ENCODE peak calls at places on chromosomes 6 and 20, in nine cellular contexts. C is lower lobe of right lung, A is keratinocyte, S is AG04450, D is cardiac muscle cell, Q is esophagus muscularis mucosa, N is pancreas, R is HCT116, X is lower leg skin. M is an unnamed sample.

GRCh38 chr6:132813173-132813856 is 1.1 kb upstream of the RPS12 start:
- DNase-seq in C (peak), A (no peak), S (no peak), D (peak), Q (no peak), N (peak), R (no peak), X (no peak), M (peak)

GRCh38 chr20:23282111-23282510 is 68.5 kb upstream of the NXT1 start:
- DNase-seq in C (no peak), A (no peak), S (no peak), D (no peak), Q (no peak), N (no peak), R (no peak), X (no peak), M (no peak)

GRCh38 chr6:94736231-94736630 is 841.1 kb upstream of the MANEA start:
- DNase-seq in C (no peak), A (no peak), S (no peak), D (no peak), Q (no peak), N (no peak), R (no peak), X (no peak), M (no peak)

GRCh38 chr20:63547484-63548480 is at the start of gene SRMS:
- DNase-seq in C (no peak), A (no peak), S (no peak), D (no peak), Q (no peak), N (no peak), R (no peak), X (no peak), M (no peak)

GRCh38 chr6:158143700-158144099 is 24.4 kb downstream of the SERAC1 start:
- DNase-seq in C (no peak), A (no peak), S (no peak), D (no peak), Q (no peak), N (no peak), R (no peak), X (no peak), M (peak)

GRCh38 chr20:13856356-13856755 is 71.5 kb downstream of the NDUFAF5 start:
- DNase-seq in C (no peak), A (no peak), S (no peak), D (no peak), Q (no peak), N (no peak), R (no peak), X (no peak), M (peak)

GRCh38 chr6:35342258-35343091 is at the start of gene PPARD:
- DNase-seq in C (peak), A (peak), S (peak), D (peak), Q (peak), N (peak), R (peak), X (peak), M (peak)

GRCh38 chr20:46681032-46681854 is 8.0 kb downstream of the TP53RK start:
- DNase-seq in C (no peak), A (no peak), S (no peak), D (peak), Q (no peak), N (peak), R (no peak), X (peak), M (peak)

GRCh38 chr6:77173472-77174074 is 289.7 kb downstream of the HTR1B start:
- DNase-seq in C (no peak), A (no peak), S (no peak), D (peak), Q (no peak), N (no peak), R (no peak), X (no peak), M (peak)

GRCh38 chr20:23641936-23642751 is 4.4 kb upstream of the CST3 start:
- DNase-seq in C (no peak), A (no peak), S (peak), D (no peak), Q (peak), N (no peak), R (no peak), X (no peak), M (peak)

GRCh38 chr6:147667082-147667481 is 158.6 kb downstream of the SAMD5 start:
- DNase-seq in C (no peak), A (no peak), S (no peak), D (no peak), Q (no peak), N (no peak), R (no peak), X (no peak), M (no peak)

GRCh38 chr6:139521338-139521737 is 146.9 kb upstream of the CITED2 start:
- DNase-seq in C (no peak), A (no peak), S (no peak), D (no peak), Q (no peak), N (no peak), R (no peak), X (no peak), M (no peak)

GRCh38 chr6:159104163-159104885 is 59.5 kb upstream of the TAGAP start:
- DNase-seq in C (peak), A (no peak), S (no peak), D (peak), Q (no peak), N (peak), R (no peak), X (no peak), M (peak)

GRCh38 chr20:34124469-34125249 is 12.6 kb upstream of the EIF2S2 start:
- DNase-seq in C (no peak), A (no peak), S (no peak), D (no peak), Q (no peak), N (no peak), R (no peak), X (no peak), M (no peak)

GRCh38 chr20:49575551-49576060 is 7.7 kb upstream of the PTGIS start:
- DNase-seq in C (no peak), A (no peak), S (no peak), D (no peak), Q (no peak), N (no peak), R (no peak), X (no peak), M (peak)

GRCh38 chr6:34696189-34696738 is 303 bp downstream of the ILRUN start:
- DNase-seq in C (peak), A (no peak), S (no peak), D (peak), Q (no peak), N (peak), R (no peak), X (peak), M (peak)

GRCh38 chr6:135938588-135939215 is 87.2 kb downstream of the PDE7B start:
- DNase-seq in C (no peak), A (no peak), S (no peak), D (no peak), Q (no peak), N (no peak), R (no peak), X (no peak), M (peak)

GRCh38 chr20:31974975-31975481 is 7.1 kb downstream of the XKR7 start:
- DNase-seq in C (no peak), A (no peak), S (no peak), D (no peak), Q (no peak), N (no peak), R (no peak), X (no peak), M (no peak)

GRCh38 chr6:34138924-34139323 is 7.0 kb downstream of the GRM4 start:
- DNase-seq in C (no peak), A (no peak), S (no peak), D (no peak), Q (no peak), N (no peak), R (no peak), X (no peak), M (no peak)

GRCh38 chr6:51273228-51273961 is 454.7 kb downstream of the TFAP2B start:
- DNase-seq in C (no peak), A (no peak), S (no peak), D (no peak), Q (no peak), N (no peak), R (no peak), X (no peak), M (no peak)

GRCh38 chr6:54085047-54085446 is 26.2 kb upstream of the MLIP start:
- DNase-seq in C (no peak), A (no peak), S (no peak), D (no peak), Q (no peak), N (no peak), R (no peak), X (no peak), M (no peak)

GRCh38 chr6:91509711-91510110 is 922.8 kb upstream of the MAP3K7 start:
- DNase-seq in C (no peak), A (no peak), S (no peak), D (no peak), Q (no peak), N (no peak), R (no peak), X (no peak), M (no peak)

GRCh38 chr20:46872315-46873211 is 22.1 kb upstream of the EYA2 start:
- DNase-seq in C (no peak), A (no peak), S (no peak), D (no peak), Q (no peak), N (no peak), R (peak), X (no peak), M (peak)

GRCh38 chr20:60863548-60863947 is 388.5 kb upstream of the CDH4 start:
- DNase-seq in C (no peak), A (no peak), S (no peak), D (no peak), Q (no peak), N (no peak), R (no peak), X (no peak), M (no peak)

GRCh38 chr20:63847374-63848002 is 13.8 kb upstream of the ABHD16B start:
- DNase-seq in C (no peak), A (no peak), S (no peak), D (no peak), Q (no peak), N (no peak), R (no peak), X (no peak), M (no peak)

GRCh38 chr6:12890171-12890790 is 173.7 kb downstream of the PHACTR1 start:
- DNase-seq in C (no peak), A (no peak), S (no peak), D (no peak), Q (peak), N (no peak), R (peak), X (no peak), M (peak)

GRCh38 chr6:104959453-104959858 is 2.5 kb downstream of the LIN28B start:
- DNase-seq in C (no peak), A (no peak), S (no peak), D (no peak), Q (no peak), N (no peak), R (no peak), X (no peak), M (no peak)

GRCh38 chr6:34970962-34971361 is 81.9 kb downstream of the ANKS1A start:
- DNase-seq in C (no peak), A (no peak), S (peak), D (no peak), Q (no peak), N (no peak), R (no peak), X (no peak), M (peak)

GRCh38 chr6:109318328-109318876 is 63.9 kb downstream of the CD164 start:
- DNase-seq in C (no peak), A (no peak), S (no peak), D (peak), Q (no peak), N (no peak), R (no peak), X (no peak), M (no peak)

GRCh38 chr20:51447097-51447764 is 95.3 kb downstream of the NFATC2 start:
- DNase-seq in C (no peak), A (no peak), S (peak), D (no peak), Q (no peak), N (peak), R (peak), X (peak), M (peak)
- H3K4me3 ChIP-seq in C (no peak), A (no peak), S (peak), D (no peak), Q (no peak), N (no peak), R (no peak), X (no peak), M (no peak)

GRCh38 chr6:152952045-152952444 is 30.8 kb downstream of the FBXO5 start:
- DNase-seq in C (no peak), A (no peak), S (no peak), D (no peak), Q (no peak), N (no peak), R (no peak), X (no peak), M (peak)

GRCh38 chr6:152950240-152950639 is 32.6 kb downstream of the FBXO5 start:
- DNase-seq in C (no peak), A (no peak), S (no peak), D (no peak), Q (no peak), N (no peak), R (no peak), X (no peak), M (no peak)

GRCh38 chr6:152954443-152954842 is 28.4 kb downstream of the FBXO5 start:
- DNase-seq in C (no peak), A (no peak), S (no peak), D (no peak), Q (no peak), N (no peak), R (no peak), X (no peak), M (no peak)

GRCh38 chr6:152948150-152948768 is 34.6 kb downstream of the FBXO5 start:
- DNase-seq in C (no peak), A (no peak), S (peak), D (peak), Q (no peak), N (no peak), R (peak), X (no peak), M (peak)

GRCh38 chr6:152952866-152953509 is 29.9 kb downstream of the FBXO5 start:
- DNase-seq in C (no peak), A (no peak), S (no peak), D (peak), Q (no peak), N (no peak), R (peak), X (no peak), M (peak)
- TF ChIP-seq CTCF in C (peak), A (no peak), S (peak), D (peak), Q (no peak), N (no peak), R (peak), X (no peak), M (peak)

GRCh38 chr6:167094820-167095637 is 27.9 kb upstream of the CCR6 start:
- DNase-seq in C (no peak), A (no peak), S (no peak), D (no peak), Q (no peak), N (no peak), R (no peak), X (no peak), M (no peak)

GRCh38 chr6:167095888-167096287 is 27.0 kb upstream of the CCR6 start:
- DNase-seq in C (no peak), A (no peak), S (no peak), D (no peak), Q (peak), N (no peak), R (no peak), X (no peak), M (no peak)

GRCh38 chr6:167093406-167093921 is 29.4 kb upstream of the CCR6 start:
- DNase-seq in C (no peak), A (no peak), S (no peak), D (no peak), Q (peak), N (no peak), R (no peak), X (no peak), M (no peak)

GRCh38 chr6:167093922-167094432 is 28.9 kb upstream of the CCR6 start:
- DNase-seq in C (no peak), A (no peak), S (no peak), D (no peak), Q (no peak), N (no peak), R (no peak), X (no peak), M (no peak)

DNA sequence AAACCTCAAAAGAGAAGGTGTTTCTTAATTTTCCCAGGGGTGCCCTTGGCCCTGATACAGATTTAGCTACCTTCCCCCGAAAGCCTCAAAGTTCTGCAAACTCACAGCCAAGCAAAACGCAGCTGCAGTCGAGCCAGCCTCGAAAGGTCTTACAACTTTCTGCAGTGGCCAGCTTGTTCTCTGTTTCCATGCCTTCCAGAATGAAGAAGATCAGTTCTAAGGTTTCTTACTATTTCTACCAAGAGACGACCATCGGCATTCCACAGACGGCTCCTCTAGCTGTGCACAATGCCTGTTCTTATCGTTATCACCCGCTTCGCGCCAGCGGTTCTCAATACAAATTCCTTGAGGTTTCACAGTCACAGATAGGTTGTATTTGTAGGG is 28.5 kb upstream of the CCR6 start:
- DNase-seq in C (no peak), A (no peak), S (no peak), D (peak), Q (peak), N (no peak), R (no peak), X (no peak), M (no peak)
- H3K4me3 ChIP-seq in C (peak), A (no peak), S (no peak), D (no peak), Q (no peak), N (no peak), R (no peak), X (no peak), M (no peak)

GRCh38 chr6:138000955-138001354 is 106.3 kb downstream of the PERP start:
- DNase-seq in C (no peak), A (no peak), S (no peak), D (no peak), Q (no peak), N (no peak), R (no peak), X (no peak), M (no peak)

GRCh38 chr6:138001750-138002349 is 105.4 kb downstream of the PERP start:
- DNase-seq in C (no peak), A (no peak), S (peak), D (peak), Q (no peak), N (peak), R (peak), X (peak), M (peak)

GRCh38 chr6:138007014-138007472 is 100.2 kb downstream of the PERP start:
- DNase-seq in C (no peak), A (no peak), S (no peak), D (peak), Q (no peak), N (no peak), R (peak), X (no peak), M (peak)

GRCh38 chr6:138005846-138006245 is 101.4 kb downstream of the PERP start:
- DNase-seq in C (no peak), A (no peak), S (no peak), D (no peak), Q (no peak), N (no peak), R (no peak), X (no peak), M (no peak)

GRCh38 chr6:138004423-138005287 is 102.6 kb downstream of the PERP start:
- DNase-seq in C (no peak), A (no peak), S (no peak), D (peak), Q (no peak), N (no peak), R (peak), X (no peak), M (peak)
- TF ChIP-seq CTCF in C (peak), A (peak), S (peak), D (peak), Q (peak), N (no peak), R (peak), X (no peak), M (peak)

DNA sequence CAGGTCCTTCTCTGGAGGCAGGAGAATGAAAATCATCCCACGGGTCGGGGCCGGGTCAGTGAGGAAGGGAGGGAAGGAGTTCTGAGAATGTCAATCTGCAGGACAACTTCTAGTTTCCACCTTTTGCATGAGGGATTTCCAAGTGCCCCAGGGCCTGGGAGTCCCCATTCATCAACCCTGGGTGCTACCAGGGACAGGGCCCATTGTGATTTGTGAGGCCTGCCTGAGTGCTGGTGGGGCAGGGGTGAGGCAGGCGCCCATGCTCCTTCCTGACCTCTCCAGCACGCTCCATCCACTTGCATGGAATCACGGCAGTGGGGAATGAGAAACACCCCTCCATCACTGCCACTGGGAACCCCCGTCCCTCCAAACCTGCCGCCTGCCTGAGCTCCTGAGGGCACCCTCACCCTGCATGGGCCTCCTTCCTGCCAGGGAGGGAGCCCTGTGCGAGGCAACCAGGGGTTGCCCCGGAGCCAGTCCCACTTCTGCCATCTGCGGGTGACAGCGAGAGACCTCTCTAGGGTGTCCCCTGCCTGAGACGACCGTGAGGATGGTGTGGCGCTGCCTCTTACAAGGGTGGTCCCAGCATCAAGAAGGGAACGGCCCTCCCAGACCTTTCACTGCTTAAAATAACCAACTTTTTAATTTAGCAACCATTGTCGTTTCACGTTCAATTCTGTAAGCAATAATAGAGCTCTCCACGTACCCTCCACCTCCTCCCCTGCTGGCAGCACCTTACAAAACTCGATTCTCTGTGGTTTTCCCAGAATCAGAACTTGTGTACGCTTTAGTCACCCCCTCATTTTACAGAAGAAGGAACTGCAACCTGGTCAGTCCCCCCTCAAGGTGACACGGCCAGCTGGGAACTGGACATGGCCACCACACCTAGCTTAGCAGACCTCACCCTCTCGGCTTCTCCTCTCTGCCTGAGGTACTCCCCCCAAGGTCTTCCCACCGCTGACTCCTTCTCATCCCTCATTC is 28.6 kb downstream of the PMEPA1 start:
- DNase-seq in C (no peak), A (no peak), S (no peak), D (no peak), Q (no peak), N (no peak), R (no peak), X (no peak), M (no peak)
- H3K4me3 ChIP-seq in C (no peak), A (no peak), S (no peak), D (no peak), Q (no peak), N (no peak), R (no peak), X (no peak), M (no peak)

GRCh38 chr20:36065427-36065998 is 89.0 kb upstream of the EPB41L1 start:
- DNase-seq in C (no peak), A (no peak), S (no peak), D (no peak), Q (no peak), N (no peak), R (no peak), X (no peak), M (no peak)
- TF ChIP-seq CTCF in C (no peak), A (no peak), S (no peak), D (no peak), Q (no peak), N (no peak), R (no peak), X (no peak), M (no peak)

GRCh38 chr6:142659661-142660060 is 285.3 kb downstream of the HIVEP2 start:
- DNase-seq in C (no peak), A (no peak), S (no peak), D (no peak), Q (no peak), N (no peak), R (no peak), X (no peak), M (no peak)
- H3K4me3 ChIP-seq in C (no peak), A (no peak), S (no peak), D (no peak), Q (no peak), N (no peak), R (no peak), X (no peak), M (no peak)

GRCh38 chr6:33053230-33053629 is 20.2 kb downstream of the HLA-DPA1 start:
- DNase-seq in C (no peak), A (no peak), S (no peak), D (no peak), Q (no peak), N (no peak), R (no peak), X (no peak), M (no peak)
- TF ChIP-seq CTCF in C (no peak), A (no peak), S (no peak), D (no peak), Q (no peak), N (no peak), R (no peak), X (no peak), M (no peak)

GRCh38 chr6:5085638-5086293 is 625 bp downstream of the PPP1R3G start:
- DNase-seq in C (no peak), A (no peak), S (no peak), D (peak), Q (no peak), N (no peak), R (no peak), X (no peak), M (peak)
- H3K4me3 ChIP-seq in C (peak), A (peak), S (peak), D (peak), Q (peak), N (peak), R (no peak), X (peak), M (peak)

GRCh38 chr6:42963855-42964605 is 3.5 kb downstream of the GNMT start:
- DNase-seq in C (no peak), A (no peak), S (peak), D (peak), Q (no peak), N (no peak), R (no peak), X (no peak), M (peak)
- TF ChIP-seq CTCF in C (no peak), A (peak), S (peak), D (peak), Q (no peak), N (no peak), R (peak), X (no peak), M (peak)

M was measured in fibroblast of mammary gland.